ENCODE peak calls at places on chromosome 9, in five cellular contexts. C is Peyer's patch, I is fibroblast of the aortic adventitia, V is AG04450, K is NB4. A is an unnamed sample.

GRCh38 chr9:94761506-94761905 is 35.0 kb downstream of the AOPEP start:
- DNase-seq in V (no peak), I (no peak), K (peak; percentile 19), C (no peak), A (no peak)

GRCh38 chr9:81685763-81686613 is 3.4 kb downstream of the TLE1 start:
- DNase-seq in K (no peak), V (no peak), C (no peak), I (peak; percentile 56), A (no peak)

GRCh38 chr9:6557883-6558282 is 87.6 kb downstream of the GLDC start:
- DNase-seq in K (no peak), V (no peak), C (no peak), I (no peak), A (no peak)

GRCh38 chr9:125409217-125409636 is 147.6 kb downstream of the GAPVD1 start:
- DNase-seq in V (no peak), C (no peak), K (peak; percentile 36), I (no peak), A (no peak)

GRCh38 chr9:121246821-121247511 is 21.0 kb upstream of the GSN start:
- DNase-seq in V (peak; percentile 68), K (peak; percentile 91), C (no peak), I (peak; percentile 89), A (peak; percentile 45)

GRCh38 chr9:38107811-38108304 is 38.8 kb upstream of the SHB start:
- DNase-seq in I (peak; percentile 9), V (no peak), K (no peak), C (no peak), A (no peak)

GRCh38 chr9:2545881-2546490 is 75.6 kb upstream of the VLDLR start:
- DNase-seq in I (no peak), K (no peak), V (no peak), C (no peak), A (no peak)

GRCh38 chr9:106956971-106957370 is 94.0 kb downstream of the ZNF462 start:
- DNase-seq in K (no peak), V (no peak), C (no peak), I (peak; percentile 71), A (no peak)

GRCh38 chr9:127628644-127629467 is 16.8 kb downstream of the STXBP1 start:
- DNase-seq in K (no peak), C (no peak), I (peak; percentile 37), V (no peak), A (no peak)

GRCh38 chr9:38368731-38369130 is 23.8 kb upstream of the ALDH1B1 start:
- DNase-seq in V (no peak), C (no peak), I (no peak), K (no peak), A (no peak)

GRCh38 chr9:32251539-32251938 is 132.9 kb upstream of the ACO1 start:
- DNase-seq in I (peak; percentile 49), V (no peak), C (no peak), K (peak; percentile 84), A (no peak)

GRCh38 chr9:13588151-13589043 is 308.9 kb upstream of the MPDZ start:
- DNase-seq in V (no peak), I (peak; percentile 29), K (no peak), C (no peak), A (no peak)

GRCh38 chr9:1804128-1804865 is 210.8 kb upstream of the SMARCA2 start:
- DNase-seq in C (no peak), I (no peak), K (peak; percentile 33), V (no peak), A (no peak)

GRCh38 chr9:87714819-87715218 is 11.1 kb upstream of the CTSL start:
- DNase-seq in V (peak; percentile 62), I (peak; percentile 93), C (no peak), K (peak; percentile 65), A (no peak)

GRCh38 chr9:103804077-103804735 is 289.9 kb upstream of the SMC2 start:
- DNase-seq in V (no peak), K (no peak), I (no peak), C (no peak), A (no peak)

GRCh38 chr9:32456564-32456963 is 69.4 kb downstream of the RIGI start:
- DNase-seq in C (no peak), I (peak; percentile 31), K (no peak), V (no peak), A (no peak)

GRCh38 chr9:107782789-107783188 is 293.2 kb upstream of the KLF4 start:
- DNase-seq in K (peak; percentile 67), I (peak; percentile 16), C (no peak), V (no peak), A (no peak)

GRCh38 chr9:120443489-120443888 is 136.5 kb downstream of the CDK5RAP2 start:
- DNase-seq in C (no peak), V (peak; percentile 72), I (peak; percentile 54), K (no peak), A (no peak)

GRCh38 chr9:137350696-137351584 is 48.9 kb upstream of the NRARP start:
- DNase-seq in I (no peak), K (no peak), V (no peak), C (no peak), A (no peak)

GRCh38 chr9:137318565-137318964 is 16.5 kb upstream of the NRARP start:
- DNase-seq in I (no peak), V (no peak), K (no peak), C (no peak), A (no peak)

GRCh38 chr9:93415176-93415690 is 36.3 kb upstream of the FAM120A start:
- DNase-seq in C (no peak), V (no peak), K (no peak), I (no peak), A (no peak)

GRCh38 chr9:92725266-92725545 is 39.4 kb downstream of the BICD2 start:
- DNase-seq in C (peak; percentile 13), I (no peak), V (no peak), K (no peak), A (peak; percentile 35)

GRCh38 chr9:122126340-122127333 is 32.9 kb downstream of the NDUFA8 start:
- DNase-seq in V (no peak), C (no peak), K (no peak), I (peak; percentile 33), A (no peak)

GRCh38 chr9:134996591-134997530 is 79.1 kb upstream of the FCN1 start:
- DNase-seq in K (no peak), I (no peak), C (no peak), V (no peak), A (no peak)

GRCh38 chr9:94213513-94214124 is 45.5 kb upstream of the ZNF169 start:
- DNase-seq in V (peak; percentile 39), K (peak; percentile 85), C (peak; percentile 69), I (peak; percentile 86), A (peak; percentile 76)

DNA sequence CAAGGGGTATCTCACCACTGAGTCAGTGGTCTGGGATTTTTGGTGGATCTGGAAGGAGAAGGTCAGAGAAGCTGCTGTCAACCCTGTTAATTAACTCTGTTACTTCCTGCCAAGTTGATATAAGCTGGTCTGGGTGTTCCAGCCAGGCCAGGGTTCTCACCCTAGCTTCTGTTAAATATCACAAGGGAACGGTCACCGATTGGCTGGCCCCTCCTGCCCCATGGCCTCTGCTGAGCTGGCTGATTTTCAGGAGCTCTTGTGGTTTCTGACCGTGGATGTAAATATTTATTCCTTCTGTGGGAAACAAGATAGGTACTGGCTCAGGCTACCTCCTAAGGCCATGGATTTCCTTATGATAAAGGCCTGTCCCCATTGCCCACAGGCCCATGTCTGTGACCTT is 1.0 kb downstream of the ADAMTS13 start:
- DNase-seq in K (no peak), I (no peak), C (no peak), V (peak; percentile 38), A (no peak)
- TF ChIP-seq CTCF in K (no peak), I (no peak), C (no peak), V (no peak), A (no peak)

GRCh38 chr9:83304686-83305085 is 233.5 kb downstream of the FRMD3 start:
- DNase-seq in I (peak; percentile 99), K (no peak), V (no peak), C (no peak), A (peak; percentile 51)
- TF ChIP-seq CTCF in I (no peak), K (no peak), V (no peak), C (no peak), A (no peak)

GRCh38 chr9:16134351-16134750 is 581.5 kb downstream of the CCDC171 start:
- DNase-seq in V (no peak), I (no peak), C (no peak), K (no peak), A (no peak)

GRCh38 chr9:16132513-16132912 is 579.7 kb downstream of the CCDC171 start:
- DNase-seq in K (no peak), C (no peak), V (no peak), I (peak; percentile 67), A (no peak)

GRCh38 chr9:16135916-16136315 is 583.1 kb downstream of the CCDC171 start:
- DNase-seq in C (no peak), K (no peak), I (peak; percentile 47), V (no peak), A (no peak)

GRCh38 chr9:16133032-16133431 is 580.2 kb downstream of the CCDC171 start:
- DNase-seq in V (no peak), C (no peak), I (no peak), K (no peak), A (no peak)

DNA sequence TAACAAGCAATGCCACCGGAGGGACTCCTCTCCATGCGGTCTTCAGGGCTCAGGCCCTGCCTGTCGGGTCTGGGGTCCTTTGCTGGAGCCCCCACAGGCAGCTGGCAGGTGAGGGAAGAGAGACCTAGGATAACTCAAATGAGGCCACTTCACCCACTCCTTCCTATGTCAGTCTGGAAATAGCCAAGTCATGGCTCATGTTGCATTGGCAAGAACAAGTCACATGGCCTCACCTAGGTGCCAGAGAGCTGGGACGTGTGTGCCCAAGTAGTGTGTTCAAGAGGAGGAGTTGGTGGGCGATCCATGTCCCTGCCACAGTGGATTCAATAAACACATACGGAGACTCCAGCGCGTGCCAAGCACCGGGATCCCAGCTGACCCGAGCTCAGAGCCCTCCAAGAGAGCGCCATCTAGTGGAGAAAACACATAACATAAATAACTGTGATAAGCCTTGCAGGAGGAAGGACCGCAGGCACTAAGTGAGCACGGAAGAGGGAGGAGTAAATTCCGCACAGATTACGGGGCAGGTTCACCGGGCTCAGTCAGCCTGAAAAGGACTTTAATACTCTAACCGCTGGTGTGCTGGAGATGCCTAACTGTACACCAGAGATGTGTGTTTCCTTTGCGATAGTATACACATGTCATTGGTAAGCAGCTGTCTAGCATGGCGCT is 580.8 kb downstream of the CCDC171 start:
- DNase-seq in I (peak; percentile 35), K (peak; percentile 82), V (no peak), C (no peak), A (peak; percentile 52)
- TF ChIP-seq CTCF in I (peak; percentile 37), K (peak; percentile 79), V (peak; percentile 57), C (peak; percentile 49), A (peak; percentile 61)

DNA sequence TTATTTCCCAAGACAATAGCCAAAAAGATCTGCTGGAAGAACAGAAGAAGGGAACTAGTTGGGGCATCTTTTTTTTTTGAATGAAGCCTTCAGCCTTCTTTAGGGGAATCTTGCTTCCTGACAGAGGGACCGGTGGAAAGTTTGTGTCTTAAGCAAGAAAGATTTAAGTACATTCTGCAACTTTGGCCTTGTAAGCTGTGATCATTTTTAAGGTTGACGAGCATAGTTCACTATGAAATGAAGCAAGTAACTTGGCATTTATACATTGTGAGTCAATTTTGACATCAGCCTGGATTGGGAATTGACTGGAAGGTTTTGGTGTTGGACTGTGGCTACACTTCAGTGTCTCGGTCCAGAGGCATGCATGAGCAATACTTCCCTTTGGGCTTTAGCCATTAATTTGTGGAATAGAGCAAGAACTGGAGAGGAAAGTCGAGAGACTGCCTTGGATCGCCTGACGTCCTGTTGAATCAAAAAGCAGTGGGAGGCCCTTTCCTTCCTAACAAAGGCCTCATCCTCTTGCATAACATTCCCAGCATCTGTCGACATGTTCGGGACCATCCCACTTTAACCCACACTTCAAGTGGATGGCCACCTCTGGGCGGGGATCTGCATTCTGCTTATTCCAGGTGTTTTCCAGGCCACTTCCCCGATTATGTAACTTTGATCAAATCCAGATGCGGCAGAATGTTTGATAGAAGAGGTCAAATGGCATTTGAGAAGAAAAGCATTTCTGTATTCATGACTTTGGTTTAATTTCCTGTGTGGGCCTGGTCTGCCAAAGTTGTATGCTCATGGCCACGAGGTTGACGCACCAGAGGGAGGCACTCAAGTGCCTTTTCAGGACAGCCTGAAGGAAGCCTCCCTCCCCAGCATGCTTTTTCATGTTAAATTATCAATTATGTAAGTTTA is 12.5 kb downstream of the ABL1 start:
- DNase-seq in K (peak; percentile 42), V (peak; percentile 97), I (peak; percentile 100), C (no peak), A (no peak)
- TF ChIP-seq CTCF in K (no peak), V (peak; percentile 36), I (peak; percentile 44), C (no peak), A (no peak)

A was measured in lower lobe of right lung.